ENCODE peak calls at places on chromosomes 3 and 15, in five cellular contexts. B is HepG2, E is HEK293T, C is H1, P is NT2/D1. A is an unnamed sample.

GRCh38 chr3:128311441-128311844 is 155.2 kb downstream of the DNAJB8 start:
- DNase-seq in P (no peak), E (no peak), C (no peak), B (no peak), A (no peak)

GRCh38 chr15:97009036-97009555 is 678.6 kb downstream of the NR2F2 start:
- DNase-seq in P (no peak), B (no peak), C (no peak), E (no peak), A (no peak)

GRCh38 chr15:68401496-68402431 is 30.2 kb downstream of the ITGA11 start:
- DNase-seq in E (no peak), B (no peak), C (no peak), P (no peak), A (no peak)

GRCh38 chr15:87267798-87268197 is 988.7 kb downstream of the NTRK3 start:
- DNase-seq in C (no peak), P (no peak), E (no peak), B (no peak), A (no peak)

GRCh38 chr15:69298697-69299441 is at the start of gene PAQR5:
- DNase-seq in E (peak), C (no peak), P (no peak), B (no peak), A (no peak)

GRCh38 chr3:194136519-194137313 is 768 bp downstream of the HES1 start:
- DNase-seq in E (no peak), P (peak), B (peak), C (no peak), A (no peak)

GRCh38 chr3:115836944-115837343 is 213.6 kb downstream of the GAP43 start:
- DNase-seq in P (no peak), C (no peak), E (peak), B (no peak), A (no peak)

GRCh38 chr3:127707777-127708438 is 35.2 kb downstream of the ABTB1 start:
- DNase-seq in C (no peak), E (no peak), P (no peak), B (no peak), A (no peak)

GRCh38 chr3:64209866-64210609 is 15.2 kb downstream of the PRICKLE2 start:
- DNase-seq in C (no peak), B (no peak), P (no peak), E (no peak), A (no peak)

GRCh38 chr15:100030586-100031249 is 297.5 kb upstream of the LYSMD4 start:
- DNase-seq in C (no peak), P (no peak), E (no peak), B (no peak), A (no peak)

GRCh38 chr3:184894051-184894450 is 82.1 kb downstream of the VPS8 start:
- DNase-seq in E (no peak), B (no peak), C (no peak), P (no peak), A (no peak)

GRCh38 chr3:99644741-99645140 is 6.3 kb downstream of the COL8A1 start:
- DNase-seq in B (no peak), C (no peak), E (no peak), P (no peak), A (no peak)

GRCh38 chr15:40845511-40846284 is 1.9 kb downstream of the SPINT1 start:
- DNase-seq in P (peak), B (peak), E (no peak), C (no peak), A (no peak)

GRCh38 chr3:172102883-172103310 is 63.5 kb downstream of the FNDC3B start:
- DNase-seq in C (no peak), P (no peak), E (no peak), B (peak), A (no peak)

GRCh38 chr3:59783468-59783988 is 733.7 kb upstream of the CFAP20DC start:
- DNase-seq in C (no peak), B (no peak), E (no peak), P (no peak), A (no peak)

GRCh38 chr3:168877899-168878298 is 782.2 kb upstream of the GOLIM4 start:
- DNase-seq in B (no peak), E (no peak), C (no peak), P (no peak), A (no peak)

GRCh38 chr15:92053727-92054316 is 200.3 kb downstream of the SLCO3A1 start:
- DNase-seq in P (no peak), C (no peak), E (peak), B (no peak), A (no peak)

GRCh38 chr3:23822559-23822958 is 16.8 kb downstream of the UBE2E1 start:
- DNase-seq in E (no peak), C (no peak), P (no peak), B (no peak), A (no peak)

GRCh38 chr3:101687142-101687931 is 819 bp upstream of the RPL24 start:
- DNase-seq in C (no peak), P (no peak), E (no peak), B (no peak), A (no peak)

GRCh38 chr3:64627471-64628321 is 60.1 kb downstream of the ADAMTS9 start:
- DNase-seq in C (no peak), E (no peak), P (no peak), B (peak), A (no peak)

GRCh38 chr3:46931631-46932441 is 44.7 kb downstream of the CCDC12 start:
- DNase-seq in B (peak), P (no peak), E (no peak), C (no peak), A (peak)

GRCh38 chr3:75983609-75984290 is 198.4 kb upstream of the ZNF717 start:
- DNase-seq in P (no peak), E (no peak), C (no peak), B (no peak), A (no peak)

GRCh38 chr3:186209810-186210752 is 101.2 kb upstream of the ETV5 start:
- DNase-seq in P (peak), E (no peak), C (no peak), B (peak), A (no peak)

GRCh38 chr3:46467562-46467961 is 2.9 kb upstream of the LTF start:
- DNase-seq in E (no peak), B (no peak), C (no peak), P (no peak), A (no peak)

GRCh38 chr3:169659096-169659521 is 4.4 kb downstream of the MECOM start:
- DNase-seq in B (no peak), E (no peak), P (no peak), C (no peak), A (no peak)

GRCh38 chr3:139353920-139354556 is 10.2 kb downstream of the MRPS22 start:
- DNase-seq in B (peak), P (peak), C (no peak), E (peak), A (no peak)

GRCh38 chr3:197124713-197125112 is 95.1 kb upstream of the MELTF start:
- DNase-seq in B (no peak), P (no peak), E (no peak), C (no peak), A (no peak)

GRCh38 chr3:88262527-88262926 is 112.8 kb downstream of the C3orf38 start:
- DNase-seq in P (no peak), E (no peak), B (no peak), C (no peak), A (no peak)

GRCh38 chr15:63679588-63679987 is 82.4 kb downstream of the FBXL22 start:
- DNase-seq in B (no peak), C (no peak), P (no peak), E (no peak), A (no peak)

GRCh38 chr3:48931944-48932580 is 13.4 kb downstream of the ARIH2 start:
- DNase-seq in P (no peak), B (no peak), E (no peak), C (no peak), A (no peak)

GRCh38 chr3:12910356-12911099 is 69.2 kb upstream of the RPL32 start:
- DNase-seq in C (no peak), E (no peak), B (no peak), P (no peak), A (no peak)

GRCh38 chr15:31271706-31272557 is 54.7 kb upstream of the KLF13 start:
- DNase-seq in E (no peak), C (no peak), B (no peak), P (no peak), A (no peak)

GRCh38 chr3:161548301-161548700 is 51.7 kb downstream of the OTOL1 start:
- DNase-seq in B (no peak), P (no peak), C (no peak), E (no peak), A (no peak)

GRCh38 chr3:46998121-46998851 is 18.8 kb downstream of the NBEAL2 start:
- DNase-seq in C (peak), E (peak), P (peak), B (peak), A (no peak)

GRCh38 chr3:46667657-46668056 is 25.8 kb downstream of the ALS2CL start:
- DNase-seq in B (no peak), C (no peak), E (no peak), P (no peak), A (no peak)

GRCh38 chr3:13537926-13538325 is 11.0 kb upstream of the FBLN2 start:
- DNase-seq in E (no peak), C (no peak), B (no peak), P (no peak), A (no peak)

GRCh38 chr3:62525276-62525675 is 151.9 kb upstream of the FEZF2 start:
- DNase-seq in E (no peak), C (no peak), B (no peak), P (no peak), A (no peak)

GRCh38 chr3:2360815-2361214 is 262.1 kb downstream of the CNTN4 start:
- DNase-seq in B (no peak), P (no peak), C (no peak), E (no peak), A (no peak)

GRCh38 chr3:194494951-194495374 is 8.2 kb upstream of the ATP13A3 start:
- DNase-seq in E (no peak), P (no peak), C (no peak), B (peak), A (no peak)

GRCh38 chr3:28612232-28612631 is 263.6 kb upstream of the AZI2 start:
- DNase-seq in E (no peak), P (no peak), B (no peak), C (no peak), A (no peak)
- TF ChIP-seq SUZ12 in E (no peak), P (no peak), B (no peak), C (no peak), A (no peak)

GRCh38 chr15:26561994-26562730 is 210.7 kb downstream of the GABRB3 start:
- DNase-seq in C (no peak), E (no peak), P (no peak), B (no peak), A (no peak)
- TF ChIP-seq SUZ12 in C (no peak), E (no peak), P (no peak), B (no peak), A (no peak)

GRCh38 chr15:45660231-45660979 is 25.6 kb downstream of the SQOR start:
- DNase-seq in P (no peak), E (no peak), C (no peak), B (no peak), A (no peak)
- TF ChIP-seq SUZ12 in P (no peak), E (no peak), C (no peak), B (no peak), A (no peak)

GRCh38 chr3:8494332-8494731 is 7.3 kb upstream of the LMCD1 start:
- DNase-seq in C (no peak), E (no peak), B (no peak), P (peak), A (no peak)
- TF ChIP-seq SUZ12 in C (no peak), E (no peak), B (no peak), P (no peak), A (no peak)

GRCh38 chr15:76998661-76999285 is 3.8 kb downstream of the PSTPIP1 start:
- DNase-seq in P (no peak), B (no peak), E (no peak), C (no peak), A (no peak)
- TF ChIP-seq SUZ12 in P (no peak), B (no peak), E (no peak), C (no peak), A (no peak)

GRCh38 chr3:195895900-195896360 is 12.4 kb downstream of the TNK2 start:
- DNase-seq in C (no peak), P (no peak), E (peak), B (no peak), A (no peak)
- TF ChIP-seq SUZ12 in C (no peak), P (no peak), E (no peak), B (no peak), A (no peak)

A was measured in GM12878.